ENCODE peak calls at places on chromosomes 7 and 10, in five cellular contexts. Y is cardiac fibroblast; J is NCI-H510A treated with DMSO at 0.1 percent for 48 hours; B is stimulated activated CD8-positive, alpha-beta memory T cell treated with anti-CD3 and anti-CD28 coated beads, Interleukin-12 subunit alpha, Interleukin-12 subunit beta, amount 100 ng/mL, for 1 hour; E is stimulated activated CD4-positive, alpha-beta T cell treated with anti-CD3 and anti-CD28 coated beads, Interleukin-4, amount 100 ng/mL, for 4 hours. G is an unnamed sample.

GRCh38 chr10:113045155-113046055 is 95.4 kb downstream of the TCF7L2 start:
- DNase-seq in Y (peak; percentile 86), J (no peak), B (no peak), E (no peak), G (peak; percentile 91)

GRCh38 chr7:89041240-89041639 is 245.7 kb upstream of the TEX47 start:
- DNase-seq in Y (no peak), J (no peak), B (no peak), E (no peak), G (no peak)

GRCh38 chr7:132755538-132756481 is 179.5 kb upstream of the PLXNA4 start:
- DNase-seq in Y (peak; percentile 28), J (no peak), B (no peak), E (no peak), G (peak; percentile 39)

GRCh38 chr7:55508301-55509011 is 63.8 kb downstream of the VOPP1 start:
- DNase-seq in Y (no peak), J (no peak), B (no peak), E (no peak), G (no peak)

GRCh38 chr10:73095479-73096021 is 1.1 kb downstream of the P4HA1 start:
- DNase-seq in Y (peak; percentile 90), J (peak; percentile 43), B (no peak), E (peak; percentile 12), G (peak; percentile 57)

GRCh38 chr10:3803884-3804741 is 19.1 kb upstream of the KLF6 start:
- DNase-seq in Y (peak; percentile 47), J (peak; percentile 35), B (no peak), E (peak; percentile 75), G (peak; percentile 27)

GRCh38 chr7:87926581-87927461 is 7.2 kb upstream of the ADAM22 start:
- DNase-seq in Y (peak; percentile 11), J (peak; percentile 53), B (no peak), E (no peak), G (no peak)

GRCh38 chr10:12513003-12513365 is 163.6 kb downstream of the CAMK1D start:
- DNase-seq in Y (no peak), J (no peak), B (no peak), E (no peak), G (no peak)

GRCh38 chr10:118911361-118911760 is 118.2 kb upstream of the NANOS1 start:
- DNase-seq in Y (peak; percentile 64), J (no peak), B (no peak), E (no peak), G (peak; percentile 34)

GRCh38 chr7:2580636-2581035 is 21.9 kb downstream of the IQCE start:
- DNase-seq in Y (no peak), J (no peak), B (no peak), E (no peak), G (no peak)

GRCh38 chr10:127906548-127907377 is at the start of gene PTPRE:
- DNase-seq in Y (peak; percentile 81), J (no peak), B (peak; percentile 30), E (peak; percentile 65), G (peak; percentile 48)

GRCh38 chr10:94397549-94398370 is 4.6 kb upstream of the TBC1D12 start:
- DNase-seq in Y (peak; percentile 27), J (no peak), B (no peak), E (no peak), G (peak; percentile 12)

GRCh38 chr10:117439243-117439912 is 64.1 kb upstream of the PDZD8 start:
- DNase-seq in Y (peak; percentile 78), J (no peak), B (no peak), E (no peak), G (peak; percentile 91)

GRCh38 chr10:3764626-3765375 is 20.2 kb downstream of the KLF6 start:
- DNase-seq in Y (no peak), J (no peak), B (no peak), E (no peak), G (no peak)

GRCh38 chr7:144834516-144835165 is 1.2 kb downstream of the TPK1 start:
- DNase-seq in Y (peak; percentile 55), J (no peak), B (no peak), E (peak; percentile 30), G (peak; percentile 33)

GRCh38 chr10:104767282-104767681 is 126.2 kb downstream of the SORCS3 start:
- DNase-seq in Y (no peak), J (no peak), B (no peak), E (no peak), G (no peak)

GRCh38 chr10:104353325-104354048 is at the start of gene CFAP58:
- DNase-seq in Y (peak; percentile 94), J (peak; percentile 61), B (peak; percentile 85), E (peak; percentile 91), G (peak; percentile 79)

GRCh38 chr7:101094791-101095375 is 9.6 kb downstream of the TRIM56 start:
- DNase-seq in Y (peak; percentile 77), J (peak; percentile 2), B (no peak), E (no peak), G (peak; percentile 49)

GRCh38 chr7:70585071-70585470 is 546.9 kb upstream of the GALNT17 start:
- DNase-seq in Y (no peak), J (no peak), B (no peak), E (no peak), G (no peak)

G was measured in foreskin fibroblast.